ENCODE peak calls at places on chromosomes 4 and X, in nine cellular contexts. F is esophagus muscularis mucosa, P is BJ, S is H1, T is prostate gland, G is Peyer's patch, Z is uterus, Q is GM23248, U is transverse colon. Y is an unnamed sample.

GRCh38 chrX:153443476-153444332 is 2.2 kb downstream of the TREX2 start:
- DNase-seq in F (no peak), P (no peak), S (no peak), T (no peak), G (no peak), Z (no peak), Q (no peak), U (no peak), Y (no peak)

GRCh38 chr4:1880332-1880731 is 9.1 kb downstream of the NSD2 start:
- DNase-seq in F (no peak), P (no peak), S (no peak), T (no peak), G (no peak), Z (no peak), Q (no peak), U (no peak), Y (no peak)

GRCh38 chr4:47716017-47716416 is 121.8 kb downstream of the CORIN start:
- DNase-seq in F (no peak), P (no peak), S (no peak), T (no peak), G (no peak), Z (no peak), Q (no peak), U (no peak), Y (no peak)

GRCh38 chr4:74682567-74683359 is 111.6 kb downstream of the BTC start:
- DNase-seq in F (no peak), P (peak; percentile 57), S (no peak), T (no peak), G (no peak), Z (no peak), Q (peak; percentile 94), U (no peak), Y (peak; percentile 49)

GRCh38 chrX:107825698-107826285 is at the start of gene MID2:
- DNase-seq in F (peak; percentile 91), P (no peak), S (peak; percentile 58), T (peak; percentile 83), G (peak; percentile 54), Z (peak; percentile 66), Q (peak; percentile 76), U (peak; percentile 69), Y (peak; percentile 31)

GRCh38 chr4:909131-909571 is 23.0 kb downstream of the GAK start:
- DNase-seq in F (no peak), P (no peak), S (no peak), T (no peak), G (no peak), Z (no peak), Q (no peak), U (no peak), Y (no peak)

GRCh38 chrX:29024813-29025342 is 437.6 kb downstream of the IL1RAPL1 start:
- DNase-seq in F (no peak), P (no peak), S (no peak), T (no peak), G (no peak), Z (no peak), Q (no peak), U (no peak), Y (no peak)

GRCh38 chr4:53990641-53991040 is 73.8 kb downstream of the CHIC2 start:
- DNase-seq in F (no peak), P (no peak), S (no peak), T (no peak), G (no peak), Z (no peak), Q (peak; percentile 58), U (no peak), Y (no peak)

GRCh38 chr4:48275247-48275646 is 5.6 kb upstream of the TEC start:
- DNase-seq in F (no peak), P (no peak), S (no peak), T (no peak), G (no peak), Z (no peak), Q (no peak), U (no peak), Y (no peak)

GRCh38 chrX:56792270-56793111 is 63.4 kb downstream of the NBDY start:
- DNase-seq in F (peak; percentile 17), P (no peak), S (no peak), T (no peak), G (peak; percentile 12), Z (no peak), Q (no peak), U (no peak), Y (no peak)

GRCh38 chr4:108029731-108030130 is 40.0 kb downstream of the HADH start:
- DNase-seq in F (no peak), P (no peak), S (no peak), T (no peak), G (no peak), Z (no peak), Q (peak; percentile 80), U (no peak), Y (no peak)
- H3K36me3 ChIP-seq in F (peaks cover 97% of the 10 kb centered on the region), P (no peaks in the 10 kb centered on the region), S (peaks cover 7% of the 10 kb centered on the region), T (no peaks in the 10 kb centered on the region), G (peaks cover 75% of the 10 kb centered on the region), Z (no peaks in the 10 kb centered on the region), Q (peaks cover 5% of the 10 kb centered on the region), U (no peaks in the 10 kb centered on the region), Y (peaks cover 47% of the 10 kb centered on the region)

DNA sequence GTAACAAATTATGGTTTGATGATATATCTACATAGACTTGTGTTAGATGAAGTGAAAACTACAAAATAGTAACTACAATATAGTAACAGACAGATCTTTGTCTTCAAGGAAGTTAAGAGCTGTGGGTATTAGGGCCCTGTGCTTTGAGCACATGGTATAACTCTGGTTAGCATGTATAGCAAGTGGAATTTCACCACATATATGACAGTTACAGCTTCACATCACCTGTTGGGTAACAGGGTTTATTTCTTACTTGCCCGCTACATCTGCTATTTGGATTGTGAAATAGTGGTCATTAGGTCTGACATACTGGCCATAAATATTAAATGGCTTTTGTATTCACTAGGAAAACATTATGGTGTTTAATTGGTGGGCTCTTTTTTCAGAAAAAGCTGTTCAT is 20.2 kb downstream of the OFD1 start:
- DNase-seq in F (no peak), P (no peak), S (no peak), T (no peak), G (no peak), Z (no peak), Q (no peak), U (no peak), Y (no peak)
- H3K36me3 ChIP-seq in F (peaks cover 47% of the 10 kb centered on the region), P (peaks cover 4% of the 10 kb centered on the region), S (peaks cover 9% of the 10 kb centered on the region), T (no peaks in the 10 kb centered on the region), G (peaks cover 39% of the 10 kb centered on the region), Z (no peaks in the 10 kb centered on the region), Q (no peaks in the 10 kb centered on the region), U (no peaks in the 10 kb centered on the region), Y (peaks cover 4% of the 10 kb centered on the region)

GRCh38 chr4:84722720-84723119 is 139.8 kb downstream of the CDS1 start:
- DNase-seq in F (no peak), P (no peak), S (no peak), T (no peak), G (no peak), Z (no peak), Q (no peak), U (no peak), Y (no peak)

GRCh38 chr4:84719115-84719514 is 136.2 kb downstream of the CDS1 start:
- DNase-seq in F (no peak), P (no peak), S (no peak), T (no peak), G (no peak), Z (no peak), Q (peak; percentile 27), U (no peak), Y (no peak)

DNA sequence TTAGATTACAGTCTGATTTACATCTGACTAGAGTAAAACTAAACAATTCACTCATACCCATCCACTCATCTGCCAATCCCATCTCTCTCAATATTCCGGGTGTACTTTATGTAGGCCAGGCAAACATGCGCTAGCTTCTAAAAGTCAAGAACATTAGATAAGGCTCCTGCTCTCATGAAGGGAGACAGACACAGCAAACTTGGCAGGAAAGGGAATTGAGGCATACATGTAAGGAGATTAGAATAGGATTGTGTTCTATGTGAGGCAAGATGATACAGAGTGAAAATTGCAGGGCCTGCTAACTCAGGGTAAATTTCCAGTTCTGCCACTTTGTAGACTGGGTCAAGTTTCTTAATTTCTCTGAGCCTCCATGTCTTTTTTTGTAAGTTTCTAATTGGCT is 135.8 kb downstream of the CDS1 start:
- DNase-seq in F (no peak), P (no peak), S (no peak), T (no peak), G (no peak), Z (no peak), Q (no peak), U (no peak), Y (no peak)
- H3K36me3 ChIP-seq in F (peaks cover 96% of the 10 kb centered on the region), P (peaks cover 1% of the 10 kb centered on the region), S (peaks cover 10% of the 10 kb centered on the region), T (no peaks in the 10 kb centered on the region), G (peaks cover 57% of the 10 kb centered on the region), Z (no peaks in the 10 kb centered on the region), Q (peaks cover 43% of the 10 kb centered on the region), U (no peaks in the 10 kb centered on the region), Y (peaks cover 59% of the 10 kb centered on the region)

GRCh38 chr4:67659065-67659464 is 41.9 kb downstream of the UBA6 start:
- DNase-seq in F (no peak), P (no peak), S (no peak), T (no peak), G (no peak), Z (no peak), Q (no peak), U (no peak), Y (no peak)
- H3K36me3 ChIP-seq in F (peaks cover 82% of the 10 kb centered on the region), P (peaks cover 11% of the 10 kb centered on the region), S (peaks cover 15% of the 10 kb centered on the region), T (no peaks in the 10 kb centered on the region), G (peaks cover 49% of the 10 kb centered on the region), Z (peaks cover 2% of the 10 kb centered on the region), Q (peaks cover 55% of the 10 kb centered on the region), U (no peaks in the 10 kb centered on the region), Y (peaks cover 55% of the 10 kb centered on the region)

GRCh38 chrX:103685396-103685795 is 1.1 kb downstream of the MORF4L2 start:
- DNase-seq in F (no peak), P (no peak), S (no peak), T (no peak), G (no peak), Z (no peak), Q (peak; percentile 56), U (no peak), Y (peak; percentile 3)

GRCh38 chrX:103678199-103678993 is 8.1 kb downstream of the MORF4L2 start:
- DNase-seq in F (no peak), P (no peak), S (no peak), T (no peak), G (no peak), Z (no peak), Q (peak; percentile 46), U (no peak), Y (no peak)

GRCh38 chrX:103687073-103687695 is 685 bp upstream of the MORF4L2 start:
- DNase-seq in F (peak; percentile 96), P (no peak), S (peak; percentile 60), T (peak; percentile 79), G (peak; percentile 89), Z (peak; percentile 86), Q (peak; percentile 89), U (peak; percentile 88), Y (peak; percentile 87)

GRCh38 chrX:103686199-103687072 is at the start of gene MORF4L2:
- DNase-seq in F (peak; percentile 97), P (peak; percentile 98), S (peak; percentile 62), T (peak; percentile 92), G (peak; percentile 86), Z (peak; percentile 87), Q (peak; percentile 95), U (peak; percentile 93), Y (peak; percentile 98)

GRCh38 chrX:103681443-103681842 is 5.1 kb downstream of the MORF4L2 start:
- DNase-seq in F (no peak), P (no peak), S (no peak), T (no peak), G (no peak), Z (no peak), Q (peak; percentile 64), U (no peak), Y (no peak)
- H3K36me3 ChIP-seq in F (peaks cover 63% of the 10 kb centered on the region), P (peaks cover 1% of the 10 kb centered on the region), S (peaks cover 22% of the 10 kb centered on the region), T (no peaks in the 10 kb centered on the region), G (peaks cover 41% of the 10 kb centered on the region), Z (no peaks in the 10 kb centered on the region), Q (peaks cover 41% of the 10 kb centered on the region), U (no peaks in the 10 kb centered on the region), Y (peaks cover 90% of the 10 kb centered on the region)